ENCODE peak calls at places on chromosomes 7 and 10, in four cellular contexts. I is K562, K is GM12878, A is HepG2. C is an unnamed sample.

GRCh38 chr10:103168436-103168835 is 24.6 kb downstream of the NT5C2 start:
- DNase-seq in I (no peak), K (no peak), A (no peak), C (no peak)

GRCh38 chr7:40237731-40238130 is 102.9 kb downstream of the SUGCT start:
- DNase-seq in A (no peak), K (no peak), I (no peak), C (no peak)

GRCh38 chr10:93873427-93874115 is 20.2 kb upstream of the SLC35G1 start:
- DNase-seq in A (no peak), I (no peak), K (no peak), C (no peak)

GRCh38 chr10:12337973-12338372 is 11.4 kb upstream of the CAMK1D start:
- DNase-seq in A (no peak), I (no peak), K (no peak), C (no peak)

GRCh38 chr10:117729156-117729555 is 186.6 kb downstream of the EMX2 start:
- DNase-seq in I (no peak), K (no peak), A (no peak), C (no peak)

GRCh38 chr10:69866246-69866687 is 64.6 kb downstream of the COL13A1 start:
- DNase-seq in I (no peak), K (no peak), A (no peak), C (peak; percentile 84)

GRCh38 chr7:7408001-7408770 is 127.5 kb downstream of the COL28A1 start:
- DNase-seq in I (no peak), K (no peak), A (no peak), C (no peak)

GRCh38 chr7:77444123-77444522 is 28.0 kb upstream of the GSAP start:
- DNase-seq in K (no peak), I (no peak), A (no peak), C (no peak)

GRCh38 chr10:71776528-71776927 is 3.2 kb upstream of the VSIR start:
- DNase-seq in A (no peak), I (peak; percentile 58), K (no peak), C (no peak)

GRCh38 chr7:73831656-73832579 is 1.1 kb downstream of the CLDN4 start:
- DNase-seq in I (no peak), K (no peak), A (peak; percentile 58), C (no peak)

GRCh38 chr7:24840543-24840942 is 83.3 kb upstream of the GSDME start:
- DNase-seq in A (no peak), K (no peak), I (no peak), C (no peak)

GRCh38 chr10:60964257-60965235 is 20.6 kb upstream of the RHOBTB1 start:
- DNase-seq in A (peak; percentile 63), I (peak; percentile 71), K (no peak), C (peak; percentile 41)
- TF ChIP-seq POLR2AphosphoS5 in A (no peak), I (no peak), K (no peak), C (peak; percentile 51)

GRCh38 chr10:95290801-95291633 is at the start of gene PDLIM1:
- DNase-seq in K (no peak), I (peak; percentile 91), A (peak; percentile 55), C (peak; percentile 92)
- TF ChIP-seq FOXM1 in K (no peak), I (no peak), A (no peak), C (no peak)

GRCh38 chr7:120308171-120308570 is 35.2 kb downstream of the KCND2 start:
- DNase-seq in A (no peak), K (no peak), I (no peak), C (no peak)

DNA sequence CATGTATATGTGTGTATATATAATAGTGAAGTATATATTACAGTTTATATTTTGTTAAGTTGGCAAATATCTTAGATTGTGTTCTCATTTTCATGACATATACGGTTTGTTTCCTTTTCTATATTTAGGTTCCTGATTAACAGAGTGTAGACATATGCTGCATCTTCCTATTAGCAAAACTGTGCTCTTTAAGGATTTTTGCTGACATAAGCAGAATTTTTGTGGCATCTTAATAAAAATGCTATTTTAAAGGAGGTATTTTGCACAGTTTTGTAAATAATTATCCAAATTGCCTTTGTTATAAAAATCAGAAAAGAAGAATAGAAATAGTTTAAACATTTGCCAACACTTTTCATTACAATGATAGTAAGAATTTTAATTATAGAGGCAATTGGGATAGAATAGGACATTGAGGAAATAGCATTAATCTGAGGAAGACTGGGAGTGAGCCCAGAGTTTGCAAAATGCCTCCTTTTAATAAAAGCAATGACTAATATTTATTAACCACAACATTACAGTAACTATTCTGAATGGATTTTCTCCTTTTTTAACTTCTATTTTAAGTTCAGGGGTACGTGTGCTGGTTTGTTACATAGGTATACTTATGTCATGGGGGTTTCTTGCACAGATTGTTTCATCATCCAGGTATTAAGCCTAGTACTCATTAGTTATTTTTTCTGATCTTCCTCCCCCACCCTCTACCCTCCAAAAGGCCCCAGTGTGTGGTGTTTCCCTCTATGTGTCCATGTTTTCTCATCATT is 38.2 kb downstream of the KCND2 start:
- DNase-seq in K (no peak), A (no peak), I (no peak), C (no peak)
- TF ChIP-seq JUND in K (no peak), A (no peak), I (no peak), C (no peak)

DNA sequence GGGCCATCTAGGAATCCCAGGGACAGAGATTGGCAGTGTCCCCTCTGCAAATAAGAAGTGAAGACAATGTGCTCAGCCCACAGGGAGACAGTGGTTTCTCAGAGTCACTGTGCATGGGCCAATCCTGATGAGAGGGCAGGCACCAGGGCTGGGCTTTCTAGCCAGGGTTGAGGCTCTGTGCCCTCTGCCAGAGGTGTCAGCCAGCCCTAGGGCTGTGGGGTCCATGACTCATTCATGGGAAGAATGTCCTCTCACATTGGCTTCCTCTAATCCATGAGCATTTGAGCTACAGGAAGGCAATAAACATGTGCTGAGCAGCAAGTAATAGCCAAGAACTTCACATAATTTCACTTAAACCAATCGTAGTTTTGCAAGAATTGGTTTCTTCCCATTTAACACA is 482.0 kb upstream of the MGMT start:
- DNase-seq in K (no peak), A (no peak), I (no peak), C (no peak)
- TF ChIP-seq POLR2AphosphoS5 in K (no peak), A (no peak), I (no peak), C (no peak)

GRCh38 chr7:88795553-88795952 is at the start of gene TEX47:
- DNase-seq in K (no peak), A (no peak), I (no peak), C (no peak)

GRCh38 chr7:88787777-88788176 is 7.8 kb downstream of the TEX47 start:
- DNase-seq in K (no peak), A (no peak), I (no peak), C (no peak)

GRCh38 chr7:88792361-88792760 is 3.2 kb downstream of the TEX47 start:
- DNase-seq in K (no peak), I (no peak), A (no peak), C (no peak)

GRCh38 chr7:88791891-88792290 is 3.6 kb downstream of the TEX47 start:
- DNase-seq in I (no peak), A (no peak), K (no peak), C (no peak)

DNA sequence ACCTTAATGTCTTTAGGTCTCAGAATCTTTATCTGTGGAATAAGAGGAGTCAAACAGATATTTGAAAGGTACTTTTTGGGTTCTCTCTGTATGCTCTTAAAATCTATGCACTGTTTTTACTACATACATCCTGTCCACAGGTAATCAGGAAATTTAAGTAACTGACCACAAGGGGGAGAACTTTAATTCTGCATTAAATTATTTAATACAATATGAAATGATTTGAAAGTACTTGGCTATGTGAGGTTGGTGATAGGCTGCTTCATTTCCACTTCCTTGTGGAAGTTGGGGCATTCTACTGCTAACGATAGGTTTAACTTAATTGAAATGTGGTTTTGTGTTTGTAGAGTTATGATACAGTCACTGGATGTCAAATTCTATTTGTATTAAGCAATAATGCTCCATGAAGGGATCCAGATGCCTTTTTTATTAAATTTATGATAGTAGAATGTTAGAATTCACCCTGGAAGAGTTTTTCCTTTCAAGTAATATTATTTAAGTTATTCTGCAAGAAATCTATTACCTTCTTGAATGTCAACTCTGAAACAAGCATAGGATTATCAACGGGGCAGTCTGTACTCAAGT is 6.0 kb downstream of the TEX47 start:
- DNase-seq in A (no peak), K (no peak), I (no peak), C (peak; percentile 4)
- TF ChIP-seq FOXM1 in A (no peak), K (no peak), I (no peak), C (no peak)